ENCODE peak calls at places on chromosomes 6 and 20, in ten cellular contexts. X, R, W, P, Q, M, G, O, L and U are unnamed samples.

GRCh38 chr20:17870063-17870740 is 98.4 kb downstream of the SNX5 start:
- DNase-seq in X (peak), R (no peak), W (no peak), P (no peak), Q (no peak), M (no peak), G (no peak), O (peak), L (no peak), U (no peak)

GRCh38 chr20:63217706-63218105 is 1.8 kb upstream of the YTHDF1 start:
- DNase-seq in X (no peak), R (no peak), W (no peak), P (no peak), Q (no peak), M (no peak), G (no peak), O (no peak), L (no peak), U (peak)

GRCh38 chr6:75932067-75932466 is 140.4 kb downstream of the IMPG1 start:
- DNase-seq in X (peak), R (peak), W (peak), P (no peak), Q (no peak), M (peak), G (no peak), O (peak), L (no peak), U (peak)

GRCh38 chr6:35327349-35328027 is 14.9 kb upstream of the PPARD start:
- DNase-seq in X (peak), R (peak), W (peak), P (no peak), Q (peak), M (peak), G (peak), O (peak), L (peak), U (peak)

GRCh38 chr6:136077834-136078576 is 172.1 kb downstream of the MTFR2 start:
- DNase-seq in X (peak), R (peak), W (no peak), P (no peak), Q (no peak), M (no peak), G (no peak), O (peak), L (no peak), U (peak)

GRCh38 chr20:61817061-61817460 is 248.6 kb downstream of the TAF4 start:
- DNase-seq in X (no peak), R (no peak), W (no peak), P (peak), Q (no peak), M (no peak), G (no peak), O (no peak), L (no peak), U (no peak)

GRCh38 chr6:27133281-27134227 is 113.9 kb upstream of the PRSS16 start:
- DNase-seq in X (peak), R (peak), W (peak), P (peak), Q (peak), M (peak), G (peak), O (peak), L (peak), U (peak)

GRCh38 chr6:139027620-139028182 is 844 bp upstream of the ABRACL start:
- DNase-seq in X (peak), R (no peak), W (no peak), P (no peak), Q (peak), M (peak), G (no peak), O (peak), L (peak), U (peak)

GRCh38 chr20:8805737-8806442 is 263.0 kb upstream of the PLCB4 start:
- DNase-seq in X (no peak), R (no peak), W (no peak), P (no peak), Q (no peak), M (no peak), G (no peak), O (no peak), L (no peak), U (peak)

GRCh38 chr6:50925548-50925947 is 106.9 kb downstream of the TFAP2B start:
- DNase-seq in X (no peak), R (no peak), W (no peak), P (no peak), Q (no peak), M (no peak), G (no peak), O (no peak), L (no peak), U (no peak)

GRCh38 chr20:58700121-58700780 is 7.7 kb downstream of the NPEPL1 start:
- DNase-seq in X (peak), R (no peak), W (no peak), P (peak), Q (no peak), M (no peak), G (no peak), O (peak), L (no peak), U (no peak)

GRCh38 chr6:106886444-106886843 is 88.1 kb downstream of the CD24 start:
- DNase-seq in X (no peak), R (no peak), W (no peak), P (no peak), Q (no peak), M (no peak), G (no peak), O (no peak), L (no peak), U (no peak)

GRCh38 chr20:25053207-25054132 is 4.5 kb downstream of the ACSS1 start:
- DNase-seq in X (peak), R (no peak), W (no peak), P (no peak), Q (no peak), M (no peak), G (no peak), O (peak), L (no peak), U (no peak)

GRCh38 chr20:16368645-16369292 is 204.5 kb downstream of the KIF16B start:
- DNase-seq in X (peak), R (no peak), W (peak), P (no peak), Q (no peak), M (no peak), G (no peak), O (peak), L (no peak), U (peak)
- TF ChIP-seq CTCF in X (peak), R (no peak), W (no peak), P (no peak), Q (no peak), M (no peak), G (no peak), O (no peak), L (no peak), U (no peak)

DNA sequence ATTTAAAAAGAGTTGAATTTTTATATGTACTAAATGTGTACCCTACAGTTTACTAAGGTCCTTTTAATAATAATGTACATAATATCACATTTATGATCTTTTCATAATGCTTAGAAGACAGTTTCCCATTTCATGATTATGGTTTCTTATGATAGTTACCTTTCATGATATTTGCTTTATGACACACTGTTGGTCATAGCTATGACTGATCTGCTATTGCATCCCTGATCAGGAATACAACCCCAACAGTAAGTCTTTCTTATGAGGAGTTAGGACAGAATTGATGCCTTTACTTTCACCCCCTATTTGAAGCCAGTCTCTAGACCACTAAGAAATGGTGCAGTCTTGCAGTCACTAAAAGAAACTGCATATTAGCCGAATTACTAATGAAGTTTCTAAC is 31.0 kb downstream of the LCA5 start:
- DNase-seq in X (no peak), R (no peak), W (no peak), P (no peak), Q (no peak), M (no peak), G (no peak), O (peak), L (no peak), U (peak)
- TF ChIP-seq CTCF in X (no peak), R (no peak), W (no peak), P (no peak), Q (no peak), M (no peak), G (no peak), O (no peak), L (no peak), U (no peak)

GRCh38 chr6:152353440-152353839 is 283.7 kb downstream of the SYNE1 start:
- DNase-seq in X (no peak), R (no peak), W (no peak), P (no peak), Q (no peak), M (no peak), G (no peak), O (no peak), L (no peak), U (no peak)

GRCh38 chr6:152360016-152360415 is 277.1 kb downstream of the SYNE1 start:
- DNase-seq in X (no peak), R (no peak), W (no peak), P (no peak), Q (no peak), M (no peak), G (no peak), O (no peak), L (no peak), U (no peak)

GRCh38 chr6:152356016-152356415 is 281.1 kb downstream of the SYNE1 start:
- DNase-seq in X (no peak), R (no peak), W (no peak), P (no peak), Q (no peak), M (no peak), G (no peak), O (no peak), L (no peak), U (no peak)

GRCh38 chr6:152355166-152355565 is 282.0 kb downstream of the SYNE1 start:
- DNase-seq in X (no peak), R (no peak), W (no peak), P (no peak), Q (no peak), M (no peak), G (no peak), O (no peak), L (no peak), U (no peak)

DNA sequence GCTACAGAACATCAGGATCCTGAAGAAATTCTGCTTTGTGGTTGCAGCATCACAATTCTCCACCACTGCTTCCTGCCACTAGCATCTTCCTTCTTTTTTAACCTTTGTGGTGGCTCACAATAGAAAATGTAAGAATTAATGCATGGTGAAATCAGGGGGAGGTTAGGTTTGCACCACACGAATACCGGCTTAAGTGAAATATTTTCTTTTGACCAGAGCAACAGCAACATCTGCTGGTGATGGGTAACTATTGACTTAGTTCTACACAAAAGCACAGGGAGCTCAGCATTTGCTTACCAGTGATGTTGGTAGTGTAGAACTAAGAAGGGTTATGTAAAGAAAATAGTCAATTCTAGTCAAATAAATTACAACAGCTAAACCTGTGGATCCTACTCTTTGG is 280.5 kb downstream of the SYNE1 start:
- DNase-seq in X (peak), R (no peak), W (peak), P (no peak), Q (peak), M (no peak), G (no peak), O (peak), L (no peak), U (peak)
- TF ChIP-seq CTCF in X (peak), R (peak), W (peak), P (no peak), Q (peak), M (peak), G (peak), O (peak), L (peak), U (peak)

GRCh38 chr6:29617782-29618557 is 15.0 kb downstream of the GABBR1 start:
- DNase-seq in X (no peak), R (no peak), W (no peak), P (no peak), Q (no peak), M (no peak), G (no peak), O (no peak), L (no peak), U (no peak)
- TF ChIP-seq CTCF in X (no peak), R (peak), W (peak), P (no peak), Q (peak), M (no peak), G (no peak), O (peak), L (no peak), U (no peak)

GRCh38 chr6:53309897-53310291 is 38.9 kb downstream of the ELOVL5 start:
- DNase-seq in X (no peak), R (no peak), W (no peak), P (no peak), Q (no peak), M (no peak), G (no peak), O (no peak), L (no peak), U (no peak)
- TF ChIP-seq CTCF in X (no peak), R (no peak), W (no peak), P (no peak), Q (no peak), M (no peak), G (no peak), O (no peak), L (no peak), U (no peak)

GRCh38 chr6:680666-681374 is 12.1 kb downstream of the EXOC2 start:
- DNase-seq in X (no peak), R (no peak), W (no peak), P (no peak), Q (no peak), M (no peak), G (no peak), O (no peak), L (no peak), U (peak)

GRCh38 chr6:683742-684440 is 9.0 kb downstream of the EXOC2 start:
- DNase-seq in X (peak), R (peak), W (no peak), P (no peak), Q (no peak), M (peak), G (no peak), O (peak), L (no peak), U (no peak)

GRCh38 chr6:689223-689622 is 3.7 kb downstream of the EXOC2 start:
- DNase-seq in X (no peak), R (no peak), W (no peak), P (no peak), Q (no peak), M (no peak), G (no peak), O (no peak), L (no peak), U (no peak)

GRCh38 chr6:684831-685636 is 7.9 kb downstream of the EXOC2 start:
- DNase-seq in X (peak), R (no peak), W (no peak), P (no peak), Q (no peak), M (no peak), G (no peak), O (peak), L (no peak), U (peak)

GRCh38 chr6:686528-686927 is 6.4 kb downstream of the EXOC2 start:
- DNase-seq in X (peak), R (peak), W (no peak), P (no peak), Q (no peak), M (no peak), G (no peak), O (no peak), L (no peak), U (no peak)
- TF ChIP-seq CTCF in X (peak), R (peak), W (no peak), P (no peak), Q (no peak), M (peak), G (no peak), O (no peak), L (no peak), U (peak)

DNA sequence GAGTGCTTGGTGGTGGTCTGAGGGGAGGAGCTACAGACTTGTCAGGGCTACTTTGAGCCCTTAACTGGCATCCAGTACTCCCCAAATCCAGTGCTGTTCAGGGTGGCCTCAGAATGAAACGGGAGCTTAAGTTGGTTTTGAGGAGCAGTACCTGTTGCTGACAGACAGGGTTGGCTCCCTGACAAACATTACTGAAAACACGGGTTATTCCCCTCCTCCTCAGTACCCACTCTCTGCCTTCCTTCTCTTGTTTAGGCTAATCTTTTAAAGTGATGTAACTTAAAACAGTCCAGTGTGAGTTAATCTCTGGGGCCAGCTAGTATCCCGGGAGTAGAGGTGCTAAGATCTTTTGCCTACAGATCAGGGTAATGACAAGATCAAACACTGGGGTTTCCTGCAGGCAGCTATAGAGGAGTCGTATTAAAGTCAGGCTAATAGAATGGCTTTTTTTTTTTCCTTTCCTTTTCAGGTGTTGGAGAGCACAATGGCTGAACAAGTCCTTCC is 3.7 kb downstream of the TNFAIP3 start:
- DNase-seq in X (no peak), R (no peak), W (no peak), P (no peak), Q (peak), M (no peak), G (no peak), O (no peak), L (no peak), U (peak)
- TF ChIP-seq CTCF in X (peak), R (no peak), W (no peak), P (peak), Q (peak), M (no peak), G (no peak), O (peak), L (no peak), U (peak)